ENCODE peak calls at places on chromosome 13, in ten cellular contexts. I, O, V, U, Q, A, B, P, F and Y are unnamed samples.

GRCh38 chr13:94412870-94413269 is 66.6 kb downstream of the DCT start:
- DNase-seq in I (no peak), O (no peak), V (no peak), U (no peak), Q (no peak), A (no peak), B (no peak), P (no peak), F (no peak), Y (no peak)

GRCh38 chr13:29538625-29538976 is 56.9 kb downstream of the SLC7A1 start:
- DNase-seq in I (no peak), O (no peak), V (no peak), U (no peak), Q (no peak), A (no peak), B (no peak), P (no peak), F (no peak), Y (no peak)

GRCh38 chr13:26132756-26133155 is 80.9 kb upstream of the SHISA2 start:
- DNase-seq in I (no peak), O (no peak), V (no peak), U (peak; percentile 6), Q (no peak), A (peak; percentile 29), B (no peak), P (no peak), F (no peak), Y (no peak)

GRCh38 chr13:85728831-85729230 is 70.4 kb downstream of the SLITRK6 start:
- DNase-seq in I (peak; percentile 15), O (no peak), V (no peak), U (peak; percentile 2), Q (no peak), A (no peak), B (no peak), P (no peak), F (no peak), Y (no peak)

GRCh38 chr13:106503730-106504129 is 31.7 kb downstream of the EFNB2 start:
- DNase-seq in I (no peak), O (no peak), V (no peak), U (no peak), Q (no peak), A (no peak), B (no peak), P (no peak), F (no peak), Y (no peak)

GRCh38 chr13:94256671-94257070 is 222.8 kb downstream of the DCT start:
- DNase-seq in I (no peak), O (no peak), V (no peak), U (no peak), Q (no peak), A (no peak), B (no peak), P (no peak), F (no peak), Y (no peak)

GRCh38 chr13:50584856-50585580 is 258.5 kb downstream of the DLEU7 start:
- DNase-seq in I (no peak), O (no peak), V (no peak), U (no peak), Q (no peak), A (no peak), B (no peak), P (no peak), F (no peak), Y (no peak)

GRCh38 chr13:75761373-75761772 is 125.2 kb downstream of the LMO7 start:
- DNase-seq in I (no peak), O (no peak), V (no peak), U (no peak), Q (no peak), A (no peak), B (no peak), P (no peak), F (no peak), Y (no peak)

GRCh38 chr13:97852181-97852874 is 101.1 kb upstream of the IPO5 start:
- DNase-seq in I (no peak), O (no peak), V (no peak), U (no peak), Q (no peak), A (no peak), B (no peak), P (no peak), F (no peak), Y (no peak)

GRCh38 chr13:84037937-84038464 is 155.7 kb upstream of the SLITRK1 start:
- DNase-seq in I (no peak), O (no peak), V (no peak), U (no peak), Q (no peak), A (no peak), B (no peak), P (no peak), F (no peak), Y (no peak)

GRCh38 chr13:113070855-113071254 is 34.7 kb upstream of the F7 start:
- DNase-seq in I (no peak), O (no peak), V (no peak), U (no peak), Q (no peak), A (no peak), B (no peak), P (no peak), F (no peak), Y (no peak)

GRCh38 chr13:102999498-102999897 is 66.7 kb downstream of the SLC10A2 start:
- DNase-seq in I (no peak), O (no peak), V (no peak), U (no peak), Q (no peak), A (no peak), B (no peak), P (no peak), F (no peak), Y (no peak)

GRCh38 chr13:67416047-67416925 is 186.2 kb upstream of the PCDH9 start:
- DNase-seq in I (peak; percentile 2), O (no peak), V (no peak), U (peak; percentile 51), Q (peak; percentile 30), A (peak; percentile 45), B (peak; percentile 35), P (no peak), F (no peak), Y (peak; percentile 69)

GRCh38 chr13:95239293-95239692 is 62.0 kb downstream of the ABCC4 start:
- DNase-seq in I (peak; percentile 58), O (no peak), V (no peak), U (no peak), Q (no peak), A (no peak), B (no peak), P (no peak), F (no peak), Y (no peak)

GRCh38 chr13:98252931-98253470 is 75.9 kb upstream of the RNF113B start:
- DNase-seq in I (no peak), O (no peak), V (no peak), U (peak; percentile 78), Q (no peak), A (no peak), B (no peak), P (peak; percentile 11), F (no peak), Y (no peak)

GRCh38 chr13:99002191-99002710 is 24.4 kb upstream of the DOCK9 start:
- DNase-seq in I (no peak), O (no peak), V (no peak), U (no peak), Q (no peak), A (no peak), B (no peak), P (no peak), F (no peak), Y (no peak)

GRCh38 chr13:21061077-21061945 is at the start of gene LATS2:
- DNase-seq in I (peak; percentile 83), O (peak; percentile 67), V (peak; percentile 95), U (peak; percentile 90), Q (peak; percentile 94), A (peak; percentile 94), B (peak; percentile 88), P (peak; percentile 97), F (peak; percentile 97), Y (peak; percentile 97)
- TF ChIP-seq CTCF in I (peak; percentile 18), O (peak; percentile 6), V (peak; percentile 19), U (no peak), Q (peak; percentile 9), A (no peak), B (no peak), P (peak; percentile 45), F (peak; percentile 13), Y (no peak)

DNA sequence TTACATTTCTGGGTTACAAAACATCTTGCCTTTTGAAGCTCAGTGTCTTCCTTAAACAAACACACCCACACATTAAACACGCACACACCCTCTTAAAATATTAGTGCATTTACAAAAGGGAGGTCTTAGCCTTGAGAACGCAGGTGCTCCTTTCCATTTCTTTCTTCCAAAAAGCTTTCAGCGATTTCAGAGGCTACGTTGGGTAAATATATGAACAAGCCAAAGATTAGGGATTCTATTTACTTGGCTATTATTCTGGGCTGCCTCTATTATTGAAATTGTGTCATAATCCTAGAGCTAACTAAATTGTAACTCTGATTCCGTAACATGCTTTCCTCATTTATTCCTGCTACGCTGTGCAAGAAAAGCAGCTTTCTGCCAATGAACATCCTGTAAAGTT is 145.5 kb downstream of the MIPEP start:
- DNase-seq in I (no peak), O (no peak), V (no peak), U (no peak), Q (no peak), A (peak; percentile 20), B (no peak), P (no peak), F (no peak), Y (no peak)
- TF ChIP-seq CTCF in I (no peak), O (no peak), V (no peak), U (no peak), Q (no peak), A (no peak), B (no peak), P (no peak), F (no peak), Y (no peak)

DNA sequence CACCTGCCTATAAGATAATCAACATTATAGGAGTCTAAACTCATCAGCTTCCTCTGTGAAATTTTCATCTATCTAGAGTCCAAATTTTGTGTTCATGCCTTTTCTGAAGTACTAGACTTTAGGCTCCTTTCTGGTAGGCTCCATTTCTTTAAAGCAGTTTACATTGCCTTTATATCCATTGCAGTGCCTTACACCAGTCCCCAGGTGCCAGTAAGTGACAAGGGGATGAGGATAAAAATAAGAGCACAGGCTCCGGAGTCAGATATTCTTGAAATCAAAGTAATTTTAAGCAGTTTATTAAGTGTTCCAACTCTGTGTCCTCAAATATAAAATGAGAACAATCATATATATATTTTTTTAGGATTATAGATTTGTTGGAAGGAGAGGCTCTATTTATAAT is 10.6 kb upstream of the CYSLTR2 start:
- DNase-seq in I (no peak), O (no peak), V (no peak), U (no peak), Q (no peak), A (no peak), B (no peak), P (no peak), F (no peak), Y (no peak)
- TF ChIP-seq CTCF in I (no peak), O (no peak), V (no peak), U (no peak), Q (no peak), A (no peak), B (no peak), P (no peak), F (no peak), Y (no peak)

DNA sequence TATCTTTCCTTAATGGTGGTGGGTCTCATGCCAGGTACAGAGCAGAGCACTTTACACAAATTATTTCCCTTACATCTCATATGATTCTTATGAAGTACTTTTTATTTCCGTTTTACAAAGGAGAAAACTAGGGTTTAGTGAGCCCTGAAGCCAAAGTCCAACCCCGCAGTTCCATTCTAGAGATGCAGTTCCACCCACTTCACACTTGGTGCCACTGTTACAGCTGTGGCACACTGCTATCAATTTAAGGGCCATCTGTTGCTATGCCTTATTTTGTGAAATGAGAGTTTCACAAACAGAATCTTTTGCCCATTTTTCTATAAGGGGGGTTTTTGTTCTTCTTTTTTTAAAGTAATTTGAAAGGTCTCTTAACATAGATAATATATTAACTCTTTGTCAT is 12.9 kb downstream of the MIPEP start:
- DNase-seq in I (no peak), O (no peak), V (no peak), U (no peak), Q (no peak), A (peak; percentile 47), B (no peak), P (no peak), F (no peak), Y (no peak)
- TF ChIP-seq CTCF in I (peak; percentile 54), O (peak; percentile 44), V (peak; percentile 25), U (peak; percentile 42), Q (peak; percentile 50), A (peak; percentile 64), B (peak; percentile 55), P (no peak), F (no peak), Y (no peak)